ENCODE peak calls at places on chromosomes 11 and 22, in seven cellular contexts. M is PC-3, H is neural progenitor cell, T is keratinocyte, O is hepatocyte, R is GM23338, B is HCT116. J is an unnamed sample.

GRCh38 chr22:20885557-20886323 is 26.9 kb downstream of the SNAP29 start:
- DNase-seq in R (peak), T (no peak), O (peak), B (peak), H (peak), M (peak), J (peak)

GRCh38 chr11:44014968-44015623 is 32.7 kb upstream of the ACCSL start:
- DNase-seq in H (no peak), B (no peak), O (no peak), T (no peak), R (no peak), M (no peak), J (no peak)

GRCh38 chr11:2464451-2465165 is 19.8 kb downstream of the KCNQ1 start:
- DNase-seq in B (no peak), H (no peak), R (no peak), T (no peak), O (no peak), M (no peak), J (no peak)

GRCh38 chr11:12353534-12353933 is 23.8 kb upstream of the PARVA start:
- DNase-seq in O (no peak), B (no peak), M (no peak), T (no peak), R (no peak), H (no peak), J (no peak)

GRCh38 chr11:130168105-130168504 is 8.5 kb downstream of the ST14 start:
- DNase-seq in H (no peak), B (no peak), R (no peak), T (no peak), M (peak), O (no peak), J (peak)

GRCh38 chr11:103716363-103716762 is 320.1 kb upstream of the DDI1 start:
- DNase-seq in R (no peak), M (no peak), H (no peak), O (no peak), B (no peak), T (no peak), J (no peak)

GRCh38 chr11:74636633-74637184 is 44.3 kb downstream of the POLD3 start:
- DNase-seq in M (peak), H (no peak), O (no peak), T (peak), B (peak), R (no peak), J (peak)

GRCh38 chr11:70140859-70141489 is 62.1 kb upstream of the FADD start:
- DNase-seq in T (no peak), R (peak), H (no peak), M (no peak), O (no peak), B (no peak), J (no peak)

GRCh38 chr11:130761560-130762220 is 154.6 kb downstream of the SNX19 start:
- DNase-seq in M (no peak), H (peak), T (no peak), B (no peak), R (peak), O (no peak), J (no peak)

GRCh38 chr11:12857572-12857971 is 151.5 kb upstream of the RASSF10 start:
- DNase-seq in T (no peak), M (no peak), R (no peak), O (no peak), B (no peak), H (no peak), J (no peak)

GRCh38 chr11:119518746-119519382 is 95.9 kb upstream of the THY1 start:
- DNase-seq in H (peak), R (peak), B (no peak), O (peak), M (peak), T (no peak), J (peak)

GRCh38 chr11:27933992-27934829 is 173.7 kb downstream of the KIF18A start:
- DNase-seq in H (no peak), O (peak), R (peak), B (peak), M (peak), T (peak), J (peak)

GRCh38 chr11:22169833-22170232 is 23.1 kb upstream of the ANO5 start:
- DNase-seq in H (no peak), O (no peak), R (peak), B (no peak), T (no peak), M (peak), J (no peak)

GRCh38 chr11:65787649-65788622 is 1.1 kb downstream of the OVOL1 start:
- DNase-seq in M (no peak), B (no peak), R (peak), H (peak), O (peak), T (no peak), J (no peak)

GRCh38 chr11:65786786-65787636 is at the start of gene OVOL1:
- DNase-seq in R (peak), T (no peak), M (peak), H (peak), B (peak), O (peak), J (no peak)

GRCh38 chr11:65785329-65786007 is 1.4 kb upstream of the OVOL1 start:
- DNase-seq in H (no peak), O (no peak), T (no peak), M (no peak), B (no peak), R (no peak), J (no peak)

GRCh38 chr11:65788801-65789200 is 1.9 kb downstream of the OVOL1 start:
- DNase-seq in T (no peak), M (no peak), O (no peak), H (no peak), R (no peak), B (no peak), J (no peak)

DNA sequence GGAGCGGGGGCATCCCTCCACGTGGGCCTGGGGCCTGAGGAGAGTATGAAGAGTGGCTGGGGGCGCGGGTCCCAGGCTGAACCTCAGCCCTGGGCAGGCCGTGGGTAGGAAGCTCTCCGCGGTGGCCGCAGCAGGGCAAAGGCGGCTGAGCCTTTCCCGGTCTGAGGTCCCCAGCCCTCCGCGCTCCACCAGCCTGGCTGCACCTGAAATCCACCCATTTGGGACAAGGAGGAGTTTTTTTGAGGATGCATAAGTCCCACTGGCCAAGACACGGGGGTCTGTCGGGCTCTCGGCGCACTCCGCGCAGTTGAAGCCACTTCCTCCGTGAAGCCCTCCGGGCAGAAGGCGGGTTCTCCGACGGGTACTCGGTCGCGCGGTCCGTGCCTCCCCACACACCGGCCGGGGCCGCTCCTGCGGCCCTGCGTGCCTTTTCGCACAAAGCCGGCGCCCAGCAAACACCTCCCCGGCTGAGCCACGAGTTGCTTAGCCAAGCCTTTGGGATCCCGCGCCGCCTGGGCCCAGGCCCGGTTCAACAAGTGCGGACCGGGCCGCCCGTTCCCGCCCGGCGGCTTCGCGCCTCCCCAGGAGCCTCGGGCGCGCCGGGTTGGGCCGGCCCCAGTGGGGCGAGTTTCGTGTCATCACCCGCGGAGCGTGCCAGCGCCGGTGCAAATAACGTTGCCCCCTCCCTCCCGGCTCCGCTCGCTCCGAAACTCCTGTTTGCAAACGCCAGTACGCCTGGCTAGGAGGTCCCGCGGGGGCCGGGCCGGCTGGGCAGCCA is 666 bp upstream of the OVOL1 start:
- DNase-seq in H (peak), M (no peak), R (peak), O (peak), B (no peak), T (no peak), J (no peak)
- TF ChIP-seq EZH2 in H (peak), M (no peak), R (peak), O (peak), B (no peak), T (no peak), J (peak)

DNA sequence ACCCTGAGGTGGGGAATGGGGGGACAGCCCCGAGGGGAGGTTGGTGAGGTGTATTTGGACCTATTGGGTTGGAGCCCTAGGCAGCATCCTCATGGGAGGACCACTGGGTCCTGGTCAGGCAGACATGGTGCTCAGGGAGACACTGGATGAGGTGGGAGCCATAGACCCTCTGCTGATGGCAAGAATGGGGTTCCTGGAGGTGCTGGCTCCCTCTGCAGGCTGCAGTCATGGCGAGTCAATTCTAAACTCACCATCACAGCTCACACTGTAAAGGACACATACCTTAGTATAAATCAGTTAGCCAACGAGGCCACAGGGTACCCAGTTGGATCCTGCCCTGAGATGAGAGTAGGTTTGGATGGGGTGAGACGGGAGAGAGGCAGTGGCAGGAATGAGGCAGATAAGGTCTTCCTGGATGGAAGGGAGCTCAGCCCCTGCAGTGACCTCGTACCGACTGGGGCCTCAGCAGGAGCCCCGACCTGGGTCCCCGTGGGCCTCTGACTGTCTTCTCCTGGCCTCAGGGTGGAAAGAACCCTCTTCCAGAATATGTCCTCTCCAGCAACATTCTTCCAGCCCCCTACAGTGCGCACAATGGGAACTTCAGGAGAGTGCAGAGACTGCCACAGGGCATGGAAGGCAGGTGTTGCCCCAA is 1.7 kb upstream of the GAB4 start:
- DNase-seq in O (no peak), T (no peak), B (no peak), R (peak), M (no peak), H (no peak), J (no peak)
- TF ChIP-seq CTCF in O (no peak), T (no peak), B (peak), R (peak), M (no peak), H (peak), J (no peak)

GRCh38 chr11:18527512-18527911 is 770 bp upstream of the TSG101 start:
- DNase-seq in R (no peak), T (no peak), M (peak), B (no peak), O (peak), H (no peak), J (peak)
- TF ChIP-seq EZH2 in R (no peak), T (no peak), M (no peak), B (no peak), O (no peak), H (no peak), J (no peak)

GRCh38 chr11:67265633-67266423 is 445 bp upstream of the GRK2 start:
- DNase-seq in O (peak), M (peak), R (peak), H (peak), T (no peak), B (no peak), J (peak)

GRCh38 chr11:67268036-67268683 is 1.9 kb downstream of the GRK2 start:
- DNase-seq in T (no peak), O (no peak), M (no peak), R (no peak), B (no peak), H (no peak), J (no peak)

GRCh38 chr11:67268684-67269268 is 2.5 kb downstream of the GRK2 start:
- DNase-seq in B (no peak), M (no peak), O (no peak), H (no peak), R (no peak), T (no peak), J (no peak)

GRCh38 chr11:67266424-67267187 is at the start of gene GRK2:
- DNase-seq in H (peak), T (no peak), O (peak), M (peak), R (peak), B (no peak), J (peak)

GRCh38 chr11:67267188-67268035 is 1.1 kb downstream of the GRK2 start:
- DNase-seq in T (no peak), O (peak), H (no peak), R (no peak), M (peak), B (no peak), J (no peak)
- TF ChIP-seq CTCF in T (no peak), O (no peak), H (no peak), R (no peak), M (no peak), B (no peak), J (no peak)

GRCh38 chr11:20669833-20670684 is 673 bp downstream of the NELL1 start:
- DNase-seq in M (no peak), R (peak), T (no peak), H (peak), O (no peak), B (no peak), J (no peak)
- TF ChIP-seq EZH2 in M (no peak), R (peak), T (peak), H (peak), O (no peak), B (no peak), J (peak)

GRCh38 chr11:34585870-34586654 is 34.8 kb upstream of the EHF start:
- DNase-seq in T (no peak), M (peak), B (peak), H (peak), O (peak), R (peak), J (peak)
- TF ChIP-seq CTCF in T (peak), M (peak), B (peak), H (peak), O (peak), R (peak), J (peak)

GRCh38 chr11:64015935-64016468 is 19.7 kb upstream of the FLRT1 start:
- DNase-seq in H (no peak), R (no peak), M (no peak), T (no peak), B (no peak), O (no peak), J (no peak)
- TF ChIP-seq EZH2 in H (no peak), R (no peak), M (no peak), T (no peak), B (no peak), O (no peak), J (no peak)

GRCh38 chr11:18383388-18384156 is 10.8 kb upstream of the LDHA start:
- DNase-seq in R (peak), T (peak), H (peak), O (peak), B (peak), M (peak), J (peak)
- TF ChIP-seq CTCF in R (no peak), T (no peak), H (no peak), O (no peak), B (no peak), M (no peak), J (no peak)

J was measured in fibroblast of lung.